ENCODE peak calls at places on chromosomes 6 and 20, in five cellular contexts. One of them, this sample, is unnamed.

GRCh38 chr6:151806757-151807512 is 547 bp upstream of the ESR1 start:
- ATAC-seq in upper lobe of left lung: peak; percentile 2
- ATAC-seq in K562: no peak
- ATAC-seq in HepG2: peak; percentile 44
- ATAC-seq in body of pancreas: no peak
- ATAC-seq in this sample: no peak

GRCh38 chr6:104109806-104110205 is 749.9 kb downstream of the HACE1 start:
- ATAC-seq in HepG2: no peak
- ATAC-seq in body of pancreas: no peak
- ATAC-seq in K562: no peak
- ATAC-seq in upper lobe of left lung: no peak
- ATAC-seq in this sample: no peak

GRCh38 chr6:29813066-29813465 is 14.6 kb upstream of the HLA-G start:
- ATAC-seq in body of pancreas: no peak
- ATAC-seq in K562: peak; percentile 17
- ATAC-seq in upper lobe of left lung: no peak
- ATAC-seq in HepG2: peak; percentile 33
- ATAC-seq in this sample: no peak

GRCh38 chr20:39885975-39886649 is 802.9 kb downstream of the MAFB start:
- ATAC-seq in K562: no peak
- ATAC-seq in upper lobe of left lung: peak; percentile 90
- ATAC-seq in HepG2: peak; percentile 46
- ATAC-seq in body of pancreas: peak; percentile 68
- ATAC-seq in this sample: peak; percentile 62

GRCh38 chr20:14434379-14435136 is 97.1 kb upstream of the FLRT3 start:
- ATAC-seq in upper lobe of left lung: no peak
- ATAC-seq in K562: no peak
- ATAC-seq in HepG2: no peak
- ATAC-seq in body of pancreas: no peak
- ATAC-seq in this sample: no peak

GRCh38 chr20:48832423-48832735 is 4.6 kb upstream of the PREX1 start:
- ATAC-seq in HepG2: no peak
- ATAC-seq in upper lobe of left lung: peak; percentile 56
- ATAC-seq in K562: no peak
- ATAC-seq in body of pancreas: no peak
- ATAC-seq in this sample: no peak

GRCh38 chr6:116369540-116370327 is 1.0 kb upstream of the DSE start:
- ATAC-seq in HepG2: no peak
- ATAC-seq in upper lobe of left lung: no peak
- ATAC-seq in K562: no peak
- ATAC-seq in body of pancreas: no peak
- ATAC-seq in this sample: no peak

GRCh38 chr6:73586416-73586974 is 65.7 kb upstream of the EEF1A1 start:
- ATAC-seq in HepG2: no peak
- ATAC-seq in K562: peak; percentile 23
- ATAC-seq in upper lobe of left lung: peak; percentile 60
- ATAC-seq in body of pancreas: no peak
- ATAC-seq in this sample: no peak

GRCh38 chr6:167056370-167056769 is 57.2 kb downstream of the CEP43 start:
- ATAC-seq in body of pancreas: no peak
- ATAC-seq in upper lobe of left lung: no peak
- ATAC-seq in HepG2: no peak
- ATAC-seq in K562: no peak
- ATAC-seq in this sample: no peak

GRCh38 chr20:32481311-32482103 is 103.6 kb downstream of the NOL4L start:
- ATAC-seq in HepG2: no peak
- ATAC-seq in K562: no peak
- ATAC-seq in upper lobe of left lung: no peak
- ATAC-seq in body of pancreas: no peak
- ATAC-seq in this sample: peak; percentile 48

GRCh38 chr6:45611502-45611901 is 233.8 kb upstream of the SUPT3H start:
- ATAC-seq in body of pancreas: no peak
- ATAC-seq in HepG2: no peak
- ATAC-seq in upper lobe of left lung: no peak
- ATAC-seq in K562: no peak
- ATAC-seq in this sample: no peak

DNA sequence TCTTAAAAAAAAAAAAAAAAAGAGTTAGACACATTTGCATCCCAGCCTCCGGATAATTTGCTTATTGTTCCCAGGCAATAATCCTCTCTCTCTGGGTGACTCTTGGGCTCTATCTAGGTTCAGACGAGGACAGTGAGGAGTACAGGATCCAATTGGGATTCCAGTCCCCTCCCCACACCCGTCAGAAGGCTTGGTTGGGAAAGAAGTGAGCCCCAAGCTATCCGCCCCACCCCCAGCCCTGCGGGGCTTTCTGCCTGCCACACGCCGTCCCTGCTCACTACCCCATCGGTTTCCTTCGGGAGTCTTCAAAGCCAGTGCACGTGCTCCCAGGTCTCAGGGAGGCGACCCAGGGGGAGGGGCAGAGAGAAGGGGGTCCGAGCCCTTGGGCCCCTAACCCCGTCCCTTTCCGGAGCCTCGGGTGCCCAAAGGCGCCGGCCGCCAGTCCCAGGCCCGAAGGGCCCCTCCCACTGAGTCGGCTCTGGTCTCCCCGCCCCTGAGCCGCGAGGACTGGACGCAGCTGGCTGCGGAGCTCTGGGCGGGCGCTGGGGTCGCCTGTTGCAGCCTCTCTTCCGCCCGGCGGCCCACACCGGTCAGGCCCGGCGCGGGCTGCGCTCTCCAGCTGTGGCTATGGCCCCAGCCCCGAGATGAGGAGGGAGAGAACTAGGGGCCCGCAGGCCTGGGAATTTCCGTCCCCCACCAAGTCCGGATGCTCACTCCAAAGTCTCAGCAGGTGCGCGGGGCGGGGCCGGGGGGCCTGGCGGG is 2.5 kb downstream of the MYMX start:
- ATAC-seq in upper lobe of left lung: peak; percentile 88
- ATAC-seq in K562: peak; percentile 88
- ATAC-seq in body of pancreas: peak; percentile 51
- ATAC-seq in HepG2: peak; percentile 77
- ATAC-seq in this sample: peak; percentile 78
- TF ChIP-seq POLR2A in upper lobe of left lung: peak; percentile 56
- TF ChIP-seq POLR2A in K562: peak; percentile 74
- TF ChIP-seq POLR2A in body of pancreas: peak; percentile 86
- TF ChIP-seq POLR2A in HepG2: no peak
- TF ChIP-seq POLR2A in this sample: peak; percentile 79

GRCh38 chr20:34549291-34549928 is 9.1 kb upstream of the MAP1LC3A start:
- ATAC-seq in upper lobe of left lung: no peak
- ATAC-seq in K562: peak; percentile 50
- ATAC-seq in HepG2: peak; percentile 41
- ATAC-seq in body of pancreas: peak; percentile 57
- ATAC-seq in this sample: no peak
- TF ChIP-seq POLR2A in upper lobe of left lung: no peak
- TF ChIP-seq POLR2A in K562: no peak
- TF ChIP-seq POLR2A in HepG2: no peak
- TF ChIP-seq POLR2A in body of pancreas: no peak
- TF ChIP-seq POLR2A in this sample: no peak

DNA sequence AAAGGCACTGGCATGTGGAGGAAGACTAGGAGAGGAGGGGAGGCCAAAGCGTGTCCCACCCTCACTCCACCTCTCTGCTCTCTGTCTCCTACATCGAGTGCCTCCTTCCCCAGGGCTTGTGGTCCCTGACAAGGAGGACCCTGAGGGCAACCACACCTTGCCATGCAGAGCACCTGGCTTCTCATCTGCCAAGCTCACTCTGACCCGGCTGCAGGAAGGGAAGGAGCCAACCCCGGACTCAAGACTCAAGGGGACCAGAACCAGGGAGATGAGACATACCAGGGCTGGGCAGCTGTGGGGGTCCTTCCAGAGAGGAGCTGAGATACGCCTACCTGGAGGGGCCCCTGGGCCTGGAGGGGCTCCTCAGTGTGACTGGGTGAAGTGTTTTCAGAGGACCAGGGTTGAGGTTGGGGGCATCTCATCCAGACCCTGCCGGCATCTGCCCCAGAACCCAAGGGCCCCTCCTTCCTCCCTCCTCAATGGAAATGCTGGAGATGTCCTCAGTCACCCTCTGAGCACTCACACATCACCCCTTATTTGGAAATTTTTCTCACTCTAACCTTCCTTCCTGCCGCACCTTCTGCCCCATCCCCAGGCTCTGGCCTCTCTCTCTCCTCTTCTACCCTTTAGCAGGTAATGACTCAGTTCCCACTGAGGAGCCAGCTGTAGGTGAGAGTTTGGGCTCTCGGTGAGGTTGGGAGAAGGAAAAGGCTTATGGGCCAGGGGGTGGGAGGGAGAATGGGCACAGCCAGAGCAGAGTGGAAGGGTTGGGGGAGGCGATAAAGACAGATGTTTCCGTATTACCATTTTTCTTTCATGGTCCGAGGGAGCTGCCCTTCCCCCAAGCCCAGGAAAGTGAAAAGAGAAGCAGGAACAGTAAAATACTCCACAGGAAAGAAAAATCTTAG is 32.0 kb upstream of the POU5F1 start:
- ATAC-seq in HepG2: no peak
- ATAC-seq in K562: peak; percentile 6
- ATAC-seq in upper lobe of left lung: no peak
- ATAC-seq in body of pancreas: no peak
- ATAC-seq in this sample: no peak
- TF ChIP-seq POLR2A in HepG2: no peak
- TF ChIP-seq POLR2A in K562: no peak
- TF ChIP-seq POLR2A in upper lobe of left lung: no peak
- TF ChIP-seq POLR2A in body of pancreas: no peak
- TF ChIP-seq POLR2A in this sample: no peak

GRCh38 chr20:50308513-50309279 is 118.1 kb downstream of the CEBPB start:
- ATAC-seq in K562: peak; percentile 83
- ATAC-seq in body of pancreas: peak; percentile 43
- ATAC-seq in HepG2: peak; percentile 15
- ATAC-seq in upper lobe of left lung: peak; percentile 85
- ATAC-seq in this sample: peak; percentile 79
- TF ChIP-seq POLR2A in K562: no peak
- TF ChIP-seq POLR2A in body of pancreas: peak; percentile 41
- TF ChIP-seq POLR2A in HepG2: peak; percentile 11
- TF ChIP-seq POLR2A in upper lobe of left lung: no peak
- TF ChIP-seq POLR2A in this sample: peak; percentile 61

GRCh38 chr6:163721435-163721834 is 306.9 kb downstream of the QKI start:
- ATAC-seq in upper lobe of left lung: no peak
- ATAC-seq in body of pancreas: no peak
- ATAC-seq in HepG2: no peak
- ATAC-seq in K562: no peak
- ATAC-seq in this sample: no peak

GRCh38 chr6:163724196-163724595 is 309.7 kb downstream of the QKI start:
- ATAC-seq in HepG2: no peak
- ATAC-seq in body of pancreas: no peak
- ATAC-seq in upper lobe of left lung: no peak
- ATAC-seq in K562: no peak
- ATAC-seq in this sample: no peak

GRCh38 chr6:163722293-163722692 is 307.8 kb downstream of the QKI start:
- ATAC-seq in upper lobe of left lung: no peak
- ATAC-seq in body of pancreas: no peak
- ATAC-seq in HepG2: peak; percentile 54
- ATAC-seq in K562: peak; percentile 77
- ATAC-seq in this sample: no peak

GRCh38 chr6:163725008-163725941 is 310.8 kb downstream of the QKI start:
- ATAC-seq in body of pancreas: no peak
- ATAC-seq in HepG2: no peak
- ATAC-seq in K562: peak; percentile 4
- ATAC-seq in upper lobe of left lung: no peak
- ATAC-seq in this sample: no peak

GRCh38 chr6:163723759-163724158 is 309.2 kb downstream of the QKI start:
- ATAC-seq in HepG2: no peak
- ATAC-seq in K562: no peak
- ATAC-seq in upper lobe of left lung: no peak
- ATAC-seq in body of pancreas: no peak
- ATAC-seq in this sample: no peak
- TF ChIP-seq POLR2A in HepG2: no peak
- TF ChIP-seq POLR2A in K562: no peak
- TF ChIP-seq POLR2A in upper lobe of left lung: no peak
- TF ChIP-seq POLR2A in body of pancreas: no peak
- TF ChIP-seq POLR2A in this sample: no peak

GRCh38 chr6:109440325-109441068 is at the start of the genes PPIL6 and SMPD2:
- ATAC-seq in upper lobe of left lung: peak; percentile 97
- ATAC-seq in K562: peak; percentile 90
- ATAC-seq in body of pancreas: peak; percentile 93
- ATAC-seq in HepG2: peak; percentile 89
- ATAC-seq in this sample: peak; percentile 96
- TF ChIP-seq POLR2A in upper lobe of left lung: peak; percentile 84
- TF ChIP-seq POLR2A in K562: peak; percentile 75
- TF ChIP-seq POLR2A in body of pancreas: peak; percentile 66
- TF ChIP-seq POLR2A in HepG2: peak; percentile 18
- TF ChIP-seq POLR2A in this sample: peak; percentile 40

This sample was measured in gastroesophageal sphincter.